ENCODE peak calls at places on chromosomes 16 and 17, in eight cellular contexts. A, G, E, J, U, Q, Z and P are unnamed samples.

GRCh38 chr16:10895053-10895946 is 18.3 kb downstream of the CIITA start:
- DNase-seq in A (no peak), G (no peak), E (no peak), J (peak), U (peak), Q (peak), Z (peak), P (peak)

GRCh38 chr16:57096192-57096591 is 3.8 kb downstream of the CPNE2 start:
- DNase-seq in A (no peak), G (no peak), E (no peak), J (no peak), U (no peak), Q (no peak), Z (no peak), P (no peak)

GRCh38 chr17:37089998-37090397 is 141.2 kb downstream of the AATF start:
- DNase-seq in A (no peak), G (no peak), E (peak), J (peak), U (no peak), Q (no peak), Z (peak), P (no peak)

GRCh38 chr16:20866161-20866772 is 33.9 kb downstream of the DCUN1D3 start:
- DNase-seq in A (peak), G (no peak), E (no peak), J (peak), U (no peak), Q (peak), Z (no peak), P (peak)

GRCh38 chr17:57517519-57518342 is 227.4 kb downstream of the CCDC182 start:
- DNase-seq in A (no peak), G (no peak), E (no peak), J (no peak), U (no peak), Q (no peak), Z (no peak), P (no peak)

GRCh38 chr16:78829280-78829679 is 729.8 kb downstream of the WWOX start:
- DNase-seq in A (no peak), G (no peak), E (no peak), J (no peak), U (no peak), Q (no peak), Z (no peak), P (no peak)

GRCh38 chr17:31649302-31649701 is 209.7 kb downstream of the COPRS start:
- DNase-seq in A (no peak), G (no peak), E (no peak), J (no peak), U (no peak), Q (no peak), Z (no peak), P (no peak)

GRCh38 chr16:11632455-11632921 is 35.8 kb upstream of the SNN start:
- DNase-seq in A (peak), G (no peak), E (no peak), J (peak), U (no peak), Q (no peak), Z (peak), P (no peak)

GRCh38 chr16:85391769-85392583 is 221.1 kb upstream of the GSE1 start:
- DNase-seq in A (no peak), G (no peak), E (no peak), J (no peak), U (no peak), Q (no peak), Z (peak), P (no peak)

GRCh38 chr16:723695-724094 is 2.5 kb downstream of the CCDC78 start:
- DNase-seq in A (no peak), G (no peak), E (no peak), J (no peak), U (no peak), Q (no peak), Z (no peak), P (no peak)

DNA sequence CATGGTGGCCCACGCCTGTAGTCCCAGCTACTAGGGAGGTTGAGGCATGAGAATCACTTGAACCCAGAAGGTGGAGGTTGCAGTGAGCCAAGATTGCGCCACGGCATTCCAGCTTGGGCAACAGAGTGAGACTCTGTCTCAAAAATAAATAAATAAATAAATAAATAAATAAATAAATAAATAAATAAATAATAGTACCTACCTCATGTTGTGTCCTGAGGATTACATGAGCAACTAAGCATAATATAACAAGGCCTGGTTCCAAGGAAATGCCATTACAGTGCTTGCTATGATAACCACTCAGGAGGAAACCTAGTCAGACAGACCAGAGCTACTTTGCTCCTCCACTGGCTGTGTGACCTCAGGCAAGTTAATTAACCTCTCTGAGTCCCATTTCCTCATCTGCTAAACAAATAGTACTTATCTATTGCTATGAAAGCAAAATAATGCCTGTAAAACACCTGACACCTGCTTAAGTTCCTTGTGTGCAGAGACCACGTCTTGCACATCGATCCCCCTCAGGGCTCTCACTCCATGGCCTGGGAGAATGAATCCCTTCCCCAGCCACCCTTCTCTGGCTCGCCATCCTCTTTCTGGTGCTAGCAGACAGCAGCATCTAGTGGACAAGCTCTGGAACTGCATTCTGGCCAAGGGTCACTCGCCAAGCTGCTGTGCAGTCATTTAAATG is 7.5 kb downstream of the EPOP start:
- DNase-seq in A (peak), G (peak), E (peak), J (peak), U (peak), Q (peak), Z (peak), P (peak)
- TF ChIP-seq CTCF in A (peak), G (peak), E (peak), J (peak), U (peak), Q (peak), Z (peak), P (peak)

GRCh38 chr17:39636587-39636926 is 387 bp upstream of the STARD3 start:
- DNase-seq in A (no peak), G (no peak), E (no peak), J (no peak), U (no peak), Q (no peak), Z (no peak), P (no peak)

GRCh38 chr17:39632153-39632941 is 4.6 kb upstream of the STARD3 start:
- DNase-seq in A (no peak), G (peak), E (no peak), J (no peak), U (no peak), Q (no peak), Z (peak), P (no peak)

GRCh38 chr17:39633570-39634183 is 3.3 kb upstream of the STARD3 start:
- DNase-seq in A (no peak), G (no peak), E (no peak), J (no peak), U (no peak), Q (no peak), Z (no peak), P (no peak)

GRCh38 chr17:39635614-39636176 is 1.2 kb upstream of the STARD3 start:
- DNase-seq in A (no peak), G (no peak), E (no peak), J (no peak), U (no peak), Q (no peak), Z (no peak), P (no peak)

GRCh38 chr17:39634384-39634871 is 2.5 kb upstream of the STARD3 start:
- DNase-seq in A (no peak), G (no peak), E (no peak), J (peak), U (no peak), Q (no peak), Z (no peak), P (peak)
- TF ChIP-seq CTCF in A (peak), G (peak), E (peak), J (peak), U (peak), Q (peak), Z (peak), P (peak)

GRCh38 chr17:79800325-79801155 is 3.7 kb upstream of the CBX8 start:
- DNase-seq in A (no peak), G (no peak), E (no peak), J (no peak), U (no peak), Q (no peak), Z (no peak), P (no peak)
- TF ChIP-seq CTCF in A (no peak), G (no peak), E (no peak), J (no peak), U (no peak), Q (no peak), Z (no peak), P (no peak)

DNA sequence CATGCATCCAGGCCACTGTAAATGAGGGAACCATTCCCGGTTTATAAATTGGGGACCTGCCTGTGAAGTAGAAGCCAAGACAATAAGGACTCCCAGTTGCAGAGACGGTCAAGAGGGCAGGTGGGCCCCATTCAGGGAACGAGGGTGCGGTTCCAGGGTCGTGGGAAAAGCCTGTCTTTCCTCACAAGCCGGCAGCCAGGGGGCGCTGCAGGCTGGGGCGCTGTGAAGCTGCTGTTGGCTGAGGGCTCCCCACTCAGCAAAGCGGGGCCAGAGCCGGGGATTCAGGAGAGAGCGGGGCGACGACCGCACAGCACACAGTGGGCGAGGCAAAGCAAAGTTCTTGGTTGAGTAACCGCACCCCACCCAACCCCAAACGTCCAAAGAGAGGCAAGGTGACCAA is 24.9 kb downstream of the CDRT15 start:
- DNase-seq in A (no peak), G (no peak), E (peak), J (no peak), U (no peak), Q (peak), Z (peak), P (no peak)
- TF ChIP-seq CTCF in A (peak), G (peak), E (no peak), J (no peak), U (no peak), Q (peak), Z (no peak), P (no peak)

DNA sequence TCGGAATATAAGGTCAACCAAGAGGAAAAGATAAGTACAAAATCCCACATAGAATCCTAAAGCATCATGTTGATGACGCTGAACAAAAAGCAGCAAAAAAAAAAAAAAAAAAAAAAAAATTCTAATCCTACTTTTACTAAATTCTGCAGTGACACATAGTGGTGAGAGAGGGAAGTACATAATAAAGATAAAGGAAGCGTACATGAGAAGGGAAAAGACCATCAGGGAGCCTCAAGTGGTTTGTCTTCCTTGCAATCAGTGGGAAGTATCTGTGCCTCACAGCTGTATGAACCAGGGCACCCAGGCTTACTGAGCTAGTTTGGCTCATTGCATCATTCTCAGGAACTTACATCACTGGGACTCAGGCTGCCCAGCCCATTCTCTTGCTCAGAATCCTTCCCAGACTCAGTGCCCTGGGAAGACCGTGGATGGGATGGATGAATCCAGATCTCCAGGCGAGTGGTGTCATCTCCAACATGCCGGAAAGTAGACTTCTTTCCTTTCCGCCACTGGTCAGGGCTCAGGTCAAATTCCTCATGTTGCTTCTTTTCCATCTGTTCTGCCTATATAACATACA is 21.2 kb downstream of the SMG6 start:
- DNase-seq in A (peak), G (no peak), E (peak), J (peak), U (no peak), Q (no peak), Z (no peak), P (peak)
- TF ChIP-seq CTCF in A (peak), G (peak), E (peak), J (peak), U (peak), Q (peak), Z (peak), P (peak)